ENCODE peak calls at places on chromosomes 6 and 20, in five cellular contexts. V is heart right ventricle, M is GM23248, S is psoas muscle, L is pancreas. N is an unnamed sample. For H3K9me3, the result is how much of the 10 kb centered on the place peaks cover.

GRCh38 chr6:119313937-119314893 is 35.3 kb downstream of the MAN1A1 start:
- DNase-seq in V (no peak), M (no peak), S (no peak), L (no peak), N (no peak)

GRCh38 chr6:22411408-22412105 is 114.7 kb upstream of the PRL start:
- DNase-seq in L (no peak), V (no peak), S (no peak), M (peak), N (no peak)

GRCh38 chr6:170184324-170184723 is 106.6 kb downstream of the DLL1 start:
- DNase-seq in M (no peak), S (no peak), L (no peak), V (no peak), N (no peak)

GRCh38 chr20:38730167-38730988 is 6.1 kb downstream of the SLC32A1 start:
- DNase-seq in S (no peak), V (no peak), M (no peak), L (no peak), N (no peak)

GRCh38 chr6:119343573-119344146 is 5.9 kb downstream of the MAN1A1 start:
- DNase-seq in S (no peak), M (no peak), L (no peak), V (no peak), N (no peak)

GRCh38 chr6:26520088-26520839 is 17.9 kb upstream of the HMGN4 start:
- DNase-seq in S (no peak), M (peak), L (no peak), V (peak), N (no peak)

GRCh38 chr6:42771741-42772100 is 10.1 kb upstream of the BICRAL start:
- DNase-seq in L (no peak), M (no peak), V (no peak), S (no peak), N (no peak)

GRCh38 chr6:54613596-54613995 is 233.0 kb upstream of the FAM83B start:
- DNase-seq in V (no peak), L (no peak), S (no peak), M (no peak), N (no peak)

GRCh38 chr20:50380697-50381040 is 129.5 kb upstream of the PTPN1 start:
- DNase-seq in L (no peak), M (peak), V (no peak), S (no peak), N (peak)

GRCh38 chr6:26197736-26198625 is 110.8 kb downstream of the HFE start:
- DNase-seq in V (no peak), L (no peak), S (no peak), M (peak), N (no peak)

GRCh38 chr20:50478162-50479036 is 31.8 kb upstream of the PTPN1 start:
- DNase-seq in L (peak), S (peak), M (peak), V (peak), N (peak)

GRCh38 chr6:119220452-119220851 is 129.1 kb downstream of the MAN1A1 start:
- DNase-seq in M (no peak), L (no peak), S (no peak), V (no peak), N (no peak)

GRCh38 chr6:137102050-137102848 is 57.5 kb upstream of the IL20RA start:
- DNase-seq in M (no peak), S (no peak), V (no peak), L (no peak), N (no peak)

GRCh38 chr6:133179483-133179882 is 61.7 kb upstream of the EYA4 start:
- DNase-seq in L (no peak), V (no peak), S (no peak), M (no peak), N (no peak)

GRCh38 chr20:3580412-3580811 is 82.8 kb downstream of the GFRA4 start:
- DNase-seq in M (no peak), V (no peak), L (no peak), S (no peak), N (no peak)

GRCh38 chr6:22828179-22829062 is 259.1 kb downstream of the HDGFL1 start:
- DNase-seq in S (no peak), L (peak), V (no peak), M (peak), N (no peak)

GRCh38 chr20:64113444-64113775 is 6.0 kb upstream of the NPBWR2 start:
- DNase-seq in L (no peak), V (no peak), M (no peak), S (no peak), N (no peak)

GRCh38 chr6:108902389-108902792 is 54.2 kb downstream of the ARMC2 start:
- DNase-seq in L (no peak), M (peak), V (no peak), S (no peak), N (no peak)

DNA sequence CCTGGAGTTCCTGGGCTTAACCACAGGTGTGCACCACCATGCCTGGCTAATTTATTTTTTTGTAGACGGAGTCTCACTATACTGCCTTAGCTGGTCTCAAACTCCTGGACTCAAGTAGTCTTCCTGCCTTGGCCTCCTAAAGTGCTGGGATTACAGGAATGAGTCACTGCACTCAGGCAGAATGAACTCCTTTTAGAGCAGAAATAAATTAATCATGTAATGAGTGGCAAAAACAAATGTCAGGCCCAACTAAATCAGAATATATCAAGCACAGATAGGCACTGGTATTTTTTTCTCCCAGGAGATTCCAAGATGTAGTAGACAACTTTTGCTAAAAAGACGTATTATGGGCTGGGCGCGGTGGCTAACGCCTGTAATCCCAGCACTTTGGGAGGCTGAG is 2.6 kb downstream of the RPS10 start:
- DNase-seq in V (no peak), S (no peak), L (no peak), M (peak), N (no peak)
- H3K27ac ChIP-seq in V (no peak), S (peak), L (no peak), M (peak), N (peak)

GRCh38 chr20:31257364-31257763 is at the start of gene DEFB115:
- DNase-seq in S (no peak), M (no peak), L (no peak), V (no peak), N (no peak)
- H3K9me3 ChIP-seq in S (under half), M (under half), L (under half), V (under half), N (under half)

GRCh38 chr6:34049395-34050342 is 96.2 kb downstream of the GRM4 start:
- DNase-seq in M (no peak), S (no peak), V (no peak), L (no peak), N (no peak)
- H3K4me3 ChIP-seq in M (no peak), S (no peak), V (no peak), L (no peak), N (no peak)

GRCh38 chr20:35145141-35145564 is 2.0 kb downstream of the EDEM2 start:
- DNase-seq in V (no peak), S (no peak), M (peak), L (peak), N (no peak)
- H3K27ac ChIP-seq in V (no peak), S (no peak), M (no peak), L (no peak), N (no peak)

GRCh38 chr6:168277274-168277669 is 42.3 kb downstream of the DACT2 start:
- DNase-seq in V (no peak), L (peak), S (no peak), M (no peak), N (no peak)
- H3K9me3 ChIP-seq in V (under half), L (under half), S (under half), M (under half), N (under half)

GRCh38 chr20:59068534-59068933 is 25.9 kb upstream of the PRELID3B start:
- DNase-seq in L (no peak), V (no peak), M (no peak), S (no peak), N (no peak)

GRCh38 chr20:59062057-59062456 is 19.5 kb upstream of the PRELID3B start:
- DNase-seq in L (no peak), S (no peak), V (no peak), M (no peak), N (no peak)

GRCh38 chr20:59063358-59064213 is 21.0 kb upstream of the PRELID3B start:
- DNase-seq in M (peak), V (peak), L (no peak), S (peak), N (no peak)

GRCh38 chr20:59064214-59064722 is 21.7 kb upstream of the PRELID3B start:
- DNase-seq in M (no peak), L (no peak), V (no peak), S (no peak), N (no peak)
- H3K4me3 ChIP-seq in M (no peak), L (no peak), V (no peak), S (no peak), N (no peak)